ENCODE peak calls at places on chromosomes 12 and 14, in four cellular contexts. P is caudate nucleus, B is PC-9, J is IMR-90. O is an unnamed sample.

GRCh38 chr12:103768467-103769123 is 72.4 kb downstream of the NT5DC3 start:
- DNase-seq in P (no peak), J (no peak), B (no peak), O (no peak)

GRCh38 chr14:30158299-30158698 is 230.7 kb upstream of the PRKD1 start:
- DNase-seq in B (no peak), P (no peak), J (no peak), O (no peak)

GRCh38 chr14:76537912-76538647 is 162.1 kb downstream of the ESRRB start:
- DNase-seq in P (no peak), J (no peak), B (no peak), O (no peak)

GRCh38 chr14:57526942-57527341 is 33.3 kb upstream of the CCDC198 start:
- DNase-seq in J (no peak), P (no peak), B (no peak), O (no peak)

GRCh38 chr12:122527478-122527944 is 462 bp downstream of the KNTC1 start:
- DNase-seq in J (peak), B (no peak), P (peak), O (no peak)

GRCh38 chr14:53055003-53055402 is 98.1 kb downstream of the DDHD1 start:
- DNase-seq in P (no peak), B (no peak), J (peak), O (no peak)

GRCh38 chr14:82398313-82398712 is 864.7 kb upstream of the SEL1L start:
- DNase-seq in P (no peak), J (no peak), B (no peak), O (no peak)

GRCh38 chr14:89013698-89014569 is 189.5 kb downstream of the TTC8 start:
- DNase-seq in P (no peak), B (no peak), J (no peak), O (no peak)

GRCh38 chr14:21070083-21070609 is at the start of gene ARHGEF40:
- DNase-seq in J (peak), P (peak), B (no peak), O (no peak)

GRCh38 chr14:64774272-64774671 is 70.0 kb downstream of the PLEKHG3 start:
- DNase-seq in B (no peak), J (no peak), P (no peak), O (no peak)

GRCh38 chr14:104253901-104254353 is 115.5 kb downstream of the KIF26A start:
- DNase-seq in J (no peak), P (no peak), B (no peak), O (no peak)

GRCh38 chr14:35337557-35338255 is 45.5 kb downstream of the PSMA6 start:
- DNase-seq in P (no peak), J (no peak), B (peak), O (no peak)

GRCh38 chr14:58796636-58797429 is 159.1 kb downstream of the DACT1 start:
- DNase-seq in B (no peak), P (no peak), J (peak), O (no peak)

GRCh38 chr12:107917912-107918800 is 143.7 kb downstream of the ASCL4 start:
- DNase-seq in J (peak), B (no peak), P (no peak), O (no peak)

GRCh38 chr14:73752297-73752992 is 38.3 kb upstream of the PNMA1 start:
- DNase-seq in J (peak), P (no peak), B (peak), O (peak)

GRCh38 chr14:52015411-52016030 is 26.2 kb downstream of the RTRAF start:
- DNase-seq in J (peak), B (no peak), P (peak), O (no peak)

GRCh38 chr12:103924761-103925641 is 5.2 kb upstream of the HSP90B1 start:
- DNase-seq in P (no peak), B (no peak), J (peak), O (no peak)

GRCh38 chr14:32078030-32078793 is 1.1 kb downstream of the ARHGAP5 start:
- DNase-seq in P (peak), B (no peak), J (peak), O (peak)

GRCh38 chr12:84822541-84822940 is 90.1 kb downstream of the SLC6A15 start:
- DNase-seq in P (no peak), B (no peak), J (peak), O (no peak)

GRCh38 chr12:54352891-54353874 is 11.1 kb downstream of the GPR84 start:
- DNase-seq in P (no peak), J (peak), B (no peak), O (no peak)

GRCh38 chr12:107377596-107378385 is 284.4 kb upstream of the CRY1 start:
- DNase-seq in J (no peak), B (no peak), P (no peak), O (no peak)

GRCh38 chr12:44873898-44874297 is 2.2 kb downstream of the NELL2 start:
- DNase-seq in P (no peak), J (peak), B (no peak), O (no peak)

GRCh38 chr14:104359969-104360442 is 219.6 kb upstream of the C14orf180 start:
- DNase-seq in B (no peak), P (no peak), J (no peak), O (peak)

GRCh38 chr14:93493054-93493453 is 62.3 kb downstream of the UNC79 start:
- DNase-seq in J (no peak), B (no peak), P (no peak), O (no peak)

GRCh38 chr12:75868501-75868900 is 163.1 kb downstream of the PHLDA1 start:
- DNase-seq in J (no peak), B (no peak), P (no peak), O (no peak)

DNA sequence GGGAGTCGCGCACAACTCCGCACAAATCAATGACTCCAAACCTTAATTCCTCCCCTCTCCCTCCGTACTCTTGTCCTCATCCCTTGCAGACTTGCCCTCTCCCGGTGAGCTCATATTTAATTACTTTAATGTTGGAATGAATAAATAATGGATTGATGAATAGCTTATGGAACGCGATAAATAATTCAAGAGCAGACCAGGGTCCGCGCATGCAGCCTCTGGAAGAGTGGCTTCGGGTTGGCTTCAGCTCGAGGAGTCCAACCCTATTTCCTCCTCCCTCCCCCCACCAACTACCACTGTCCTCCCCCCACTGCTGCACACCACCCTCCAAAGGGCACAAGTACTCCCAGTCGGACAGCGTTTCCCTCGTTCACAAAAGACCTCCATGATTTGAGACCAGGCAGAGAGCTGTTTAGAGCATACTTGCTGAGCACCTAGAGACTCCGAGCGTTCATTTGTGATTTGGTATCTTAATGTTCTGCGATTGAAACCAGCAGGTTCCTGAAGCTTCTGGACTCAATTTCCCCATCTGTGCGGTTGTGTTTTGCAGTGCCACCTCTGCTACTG is 621 bp upstream of the SIX1 start:
- DNase-seq in J (peak), P (no peak), B (no peak), O (no peak)
- H3K27ac ChIP-seq in J (peak), P (no peak), B (no peak), O (no peak)

GRCh38 chr12:1575287-1575798 is 19.0 kb downstream of the FBXL14 start:
- DNase-seq in J (no peak), P (no peak), B (peak), O (peak)
- H3K27ac ChIP-seq in J (peak), P (no peak), B (no peak), O (peak)

DNA sequence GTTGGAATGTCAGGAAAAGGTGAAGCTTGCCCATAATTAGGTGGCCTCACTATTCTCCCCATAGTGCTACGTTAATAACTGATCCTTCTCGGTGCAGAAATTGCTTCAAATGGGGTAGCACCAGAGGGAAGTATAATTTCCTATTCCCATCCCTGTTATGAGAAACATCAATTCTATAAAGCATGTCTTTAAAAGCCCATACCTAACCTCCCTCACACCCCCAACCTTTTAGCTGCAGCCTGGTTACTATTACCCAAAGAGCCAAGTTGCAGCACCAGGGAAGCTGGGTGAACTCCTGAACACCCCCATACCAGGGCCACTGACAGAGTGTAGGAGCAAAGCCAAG is 15.2 kb downstream of the RBM23 start:
- DNase-seq in P (no peak), J (no peak), B (no peak), O (no peak)
- H3K27ac ChIP-seq in P (no peak), J (no peak), B (peak), O (peak)

GRCh38 chr12:109720152-109720855 is 6.7 kb downstream of the FAM222A start:
- DNase-seq in B (no peak), J (no peak), P (peak), O (no peak)
- H3K27ac ChIP-seq in B (no peak), J (no peak), P (peak), O (peak)

GRCh38 chr12:93536766-93537515 is 35.5 kb upstream of the SOCS2 start:
- DNase-seq in J (peak), B (no peak), P (no peak), O (no peak)

GRCh38 chr12:93537769-93538168 is 34.7 kb upstream of the SOCS2 start:
- DNase-seq in J (no peak), B (no peak), P (no peak), O (no peak)

GRCh38 chr12:93539821-93540220 is 32.7 kb upstream of the SOCS2 start:
- DNase-seq in P (no peak), B (no peak), J (no peak), O (no peak)

GRCh38 chr12:93533310-93533709 is 39.2 kb upstream of the SOCS2 start:
- DNase-seq in P (no peak), J (no peak), B (no peak), O (no peak)

DNA sequence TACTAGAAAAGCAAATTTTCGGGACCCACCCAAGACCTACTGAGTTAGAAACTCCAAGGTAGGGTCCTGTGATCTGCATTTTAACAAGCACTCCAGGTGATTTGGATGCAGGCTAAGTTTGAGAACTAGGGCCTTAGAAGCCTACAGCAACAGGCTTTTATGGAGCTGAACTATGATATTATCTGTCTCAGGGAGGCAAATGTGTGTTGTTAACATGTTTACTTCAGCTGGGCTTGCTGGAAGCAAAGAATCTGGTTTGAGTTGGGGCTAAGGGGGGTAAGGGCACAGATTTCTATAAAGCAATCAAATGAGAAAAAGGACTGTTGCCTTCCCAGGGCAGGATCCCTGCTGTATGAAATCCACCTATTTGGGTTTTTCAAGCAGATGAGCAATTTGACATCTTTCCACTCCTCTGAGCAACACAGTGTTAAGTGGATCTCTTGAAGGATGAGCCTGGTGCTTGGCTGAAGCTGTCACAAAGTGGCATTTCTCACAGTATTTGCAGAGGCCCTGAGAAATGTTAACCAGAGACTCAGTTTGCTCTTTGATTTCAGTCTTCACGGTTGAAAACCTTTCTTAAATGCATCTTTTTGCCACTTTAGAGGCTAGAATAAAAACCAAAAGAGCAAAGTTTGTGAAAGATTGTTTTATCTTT is 36.2 kb upstream of the SOCS2 start:
- DNase-seq in B (no peak), J (no peak), P (no peak), O (no peak)
- H3K27ac ChIP-seq in B (no peak), J (no peak), P (no peak), O (no peak)

GRCh38 chr12:121010860-121011259 is 5.4 kb downstream of the C12orf43 start:
- DNase-seq in J (no peak), B (no peak), P (no peak), O (no peak)

GRCh38 chr12:121015825-121016766 is at the start of gene C12orf43:
- DNase-seq in P (peak), J (peak), B (peak), O (peak)

GRCh38 chr12:121009744-121010143 is 6.5 kb downstream of the C12orf43 start:
- DNase-seq in J (peak), P (no peak), B (no peak), O (no peak)

GRCh38 chr12:121011820-121012219 is 4.5 kb downstream of the C12orf43 start:
- DNase-seq in J (no peak), B (no peak), P (no peak), O (no peak)

GRCh38 chr12:121013715-121014114 is 2.6 kb downstream of the C12orf43 start:
- DNase-seq in B (no peak), P (no peak), J (no peak), O (no peak)
- H3K27ac ChIP-seq in B (no peak), P (no peak), J (no peak), O (no peak)